ENCODE peak calls at places on chromosome 6, in ten cellular contexts. S is A549, T is heart left ventricle, R is esophagus muscularis mucosa, H is upper lobe of left lung, Q is PC-3, J is ovary, Y is breast epithelium, C is IMR-90, K is transverse colon. L is an unnamed sample.

GRCh38 chr6:92810913-92811312 is 608.4 kb downstream of the EPHA7 start:
- DNase-seq in C (peak; percentile 27), T (no peak), Y (no peak), R (no peak), J (no peak), S (no peak), Q (peak; percentile 41), K (no peak), H (no peak), L (peak; percentile 46)

GRCh38 chr6:142367501-142368018 is 65.8 kb downstream of the ADGRG6 start:
- DNase-seq in H (no peak), J (no peak), C (no peak), T (no peak), K (no peak), Q (no peak), R (no peak), S (no peak), Y (no peak), L (no peak)

GRCh38 chr6:28634758-28635546 is 109.3 kb downstream of the GPX5 start:
- DNase-seq in S (peak; percentile 63), J (no peak), Q (peak; percentile 48), R (no peak), T (no peak), Y (no peak), K (no peak), C (no peak), H (no peak), L (peak; percentile 41)

GRCh38 chr6:97174471-97174870 is 108.5 kb downstream of the MMS22L start:
- DNase-seq in H (no peak), R (no peak), Q (no peak), T (no peak), Y (no peak), K (no peak), J (no peak), C (no peak), S (no peak), L (no peak)

GRCh38 chr6:52333840-52334200 is 28.1 kb upstream of the PAQR8 start:
- DNase-seq in K (no peak), R (no peak), Q (no peak), C (no peak), J (no peak), T (no peak), H (no peak), Y (no peak), S (no peak), L (no peak)

GRCh38 chr6:65182681-65183080 is 524.3 kb downstream of the EYS start:
- DNase-seq in J (peak; percentile 19), C (peak; percentile 40), K (no peak), H (no peak), Q (peak; percentile 24), R (no peak), T (no peak), Y (no peak), S (no peak), L (no peak)

GRCh38 chr6:26195376-26195923 is 108.2 kb downstream of the HFE start:
- DNase-seq in J (peak; percentile 92), C (peak; percentile 97), T (peak; percentile 93), S (no peak), Q (peak; percentile 87), Y (peak; percentile 89), H (no peak), K (peak; percentile 93), R (peak; percentile 95), L (peak; percentile 97)

GRCh38 chr6:38527371-38527770 is 112.4 kb downstream of the BTBD9 start:
- DNase-seq in C (no peak), S (no peak), Q (no peak), H (no peak), J (no peak), K (no peak), T (no peak), Y (no peak), R (no peak), L (no peak)

GRCh38 chr6:162613310-162613709 is 114.3 kb downstream of the PRKN start:
- DNase-seq in R (no peak), T (no peak), S (no peak), K (no peak), Q (no peak), Y (no peak), J (no peak), C (no peak), H (no peak), L (no peak)

GRCh38 chr6:20377623-20378265 is 23.9 kb upstream of the E2F3 start:
- DNase-seq in T (no peak), C (peak; percentile 87), S (no peak), K (no peak), R (no peak), J (no peak), Y (no peak), H (no peak), Q (peak; percentile 13), L (no peak)

GRCh38 chr6:70345619-70346018 is 42.7 kb upstream of the COL9A1 start:
- DNase-seq in Q (peak; percentile 52), H (no peak), C (no peak), K (no peak), S (no peak), R (no peak), Y (no peak), T (no peak), J (no peak), L (no peak)

GRCh38 chr6:87789198-87789899 is 87.3 kb upstream of the AKIRIN2 start:
- DNase-seq in R (no peak), H (no peak), Q (peak; percentile 51), S (peak; percentile 79), J (peak; percentile 24), Y (peak; percentile 29), T (no peak), K (no peak), C (peak; percentile 46), L (no peak)

GRCh38 chr6:154410619-154411044 is 54.0 kb upstream of the IPCEF1 start:
- DNase-seq in K (peak; percentile 28), J (peak; percentile 72), C (peak; percentile 97), Q (peak; percentile 90), T (no peak), Y (peak; percentile 40), H (no peak), S (peak; percentile 60), R (no peak), L (no peak)

GRCh38 chr6:17580518-17581048 is 19.5 kb upstream of the FAM8A1 start:
- DNase-seq in Q (peak; percentile 42), C (no peak), J (peak; percentile 26), Y (no peak), R (no peak), S (no peak), T (peak; percentile 67), K (peak; percentile 34), H (peak; percentile 92), L (no peak)

GRCh38 chr6:134347916-134348805 is 30.2 kb upstream of the SGK1 start:
- DNase-seq in Q (no peak), T (no peak), C (peak; percentile 96), H (no peak), K (no peak), S (no peak), R (no peak), J (peak; percentile 42), Y (peak; percentile 75), L (no peak)

GRCh38 chr6:3325210-3325609 is 66.5 kb downstream of the PSMG4 start:
- DNase-seq in S (no peak), H (no peak), Y (peak; percentile 42), C (peak; percentile 62), T (no peak), J (no peak), K (no peak), Q (peak; percentile 43), R (no peak), L (no peak)
- TF ChIP-seq CTCF in S (no peak), H (no peak), Y (no peak), C (no peak), T (no peak), J (no peak), K (no peak), Q (no peak), R (no peak), L (no peak)

DNA sequence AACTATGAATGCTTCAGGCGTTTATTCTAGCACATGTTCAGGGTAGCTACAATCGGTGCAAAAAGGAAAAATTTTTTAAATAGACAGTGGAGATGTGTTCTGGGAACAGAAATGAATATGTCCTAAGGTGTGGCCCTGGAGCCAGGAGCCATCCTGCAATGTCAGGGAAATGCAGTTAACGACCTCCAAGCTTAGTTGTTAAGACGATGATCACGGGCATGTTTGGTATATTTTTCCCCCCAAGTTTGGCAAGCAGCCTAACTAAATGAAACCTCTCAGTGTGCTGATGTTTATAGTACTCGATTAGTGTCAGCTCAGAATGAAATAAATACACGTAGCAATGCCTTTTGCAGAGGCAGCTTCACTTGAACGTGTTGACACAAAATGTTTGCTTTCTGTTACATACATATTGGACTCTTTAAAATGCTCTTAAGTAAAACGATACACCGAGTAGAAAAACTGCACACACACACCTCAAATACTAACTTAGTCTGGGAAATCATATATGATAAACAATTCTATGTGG is 76.2 kb upstream of the OLIG3 start:
- DNase-seq in T (no peak), S (no peak), K (no peak), H (no peak), C (no peak), J (no peak), R (no peak), Y (no peak), Q (no peak), L (no peak)
- H3K27ac ChIP-seq in T (no peak overlapping the region), S (no peak overlapping the region), K (no peak overlapping the region), H (no peak overlapping the region), C (no peak overlapping the region), J (no peak overlapping the region), R (peak overlapping the region; percentile 17), Y (no peak overlapping the region), Q (no peak overlapping the region), L (no peak overlapping the region)

GRCh38 chr6:128487055-128487454 is 33.3 kb downstream of the PTPRK start:
- DNase-seq in C (no peak), J (no peak), Y (no peak), Q (peak; percentile 34), T (no peak), K (no peak), S (no peak), R (no peak), H (no peak), L (no peak)
- TF ChIP-seq CTCF in C (peak; percentile 18), J (no peak), Y (no peak), Q (peak; percentile 53), T (peak; percentile 24), K (peak; percentile 29), S (no peak), R (peak; percentile 29), H (no peak), L (peak; percentile 37)

GRCh38 chr6:148385379-148385778 is 42.7 kb downstream of the SASH1 start:
- DNase-seq in R (no peak), Y (no peak), K (no peak), C (no peak), S (no peak), Q (no peak), H (no peak), T (no peak), J (no peak), L (no peak)

GRCh38 chr6:148382856-148383255 is 40.2 kb downstream of the SASH1 start:
- DNase-seq in J (no peak), K (no peak), C (peak; percentile 20), Y (no peak), Q (no peak), H (no peak), S (no peak), T (no peak), R (no peak), L (no peak)

GRCh38 chr6:148379481-148379880 is 36.8 kb downstream of the SASH1 start:
- DNase-seq in S (no peak), Y (no peak), J (no peak), T (no peak), C (no peak), H (no peak), K (no peak), R (no peak), Q (no peak), L (no peak)

GRCh38 chr6:148383658-148384417 is 41.2 kb downstream of the SASH1 start:
- DNase-seq in R (no peak), J (no peak), S (no peak), Q (no peak), C (no peak), H (no peak), K (no peak), T (no peak), Y (no peak), L (no peak)

GRCh38 chr6:148379966-148380653 is 37.5 kb downstream of the SASH1 start:
- DNase-seq in J (no peak), H (no peak), T (no peak), S (no peak), K (no peak), R (no peak), Y (no peak), C (no peak), Q (no peak), L (no peak)
- H3K27ac ChIP-seq in J (no peak overlapping the region), H (peak overlapping the region; percentile 69), T (no peak overlapping the region), S (no peak overlapping the region), K (no peak overlapping the region), R (no peak overlapping the region), Y (no peak overlapping the region), C (no peak overlapping the region), Q (no peak overlapping the region), L (no peak overlapping the region)